ENCODE peak calls at places on chromosomes 4 and X, in four cellular contexts. One of them, this sample, is unnamed.

GRCh38 chrX:53990201-53990600 is 54.1 kb downstream of the PHF8 start:
- DNase-seq in endothelial cell of umbilical vein: no peak
- DNase-seq in fibroblast of lung: peak; percentile 4
- DNase-seq in PC-3: no peak
- DNase-seq in this sample: no peak

GRCh38 chr4:128648021-128648420 is 161.5 kb upstream of the JADE1 start:
- DNase-seq in endothelial cell of umbilical vein: no peak
- DNase-seq in fibroblast of lung: no peak
- DNase-seq in PC-3: no peak
- DNase-seq in this sample: no peak

GRCh38 chrX:31423575-31424284 is 351.9 kb upstream of the FTHL17 start:
- DNase-seq in endothelial cell of umbilical vein: peak; percentile 44
- DNase-seq in fibroblast of lung: peak; percentile 36
- DNase-seq in PC-3: peak; percentile 51
- DNase-seq in this sample: peak; percentile 58

GRCh38 chr4:34182346-34182745 is 2062.0 kb downstream of the ARAP2 start:
- DNase-seq in endothelial cell of umbilical vein: no peak
- DNase-seq in fibroblast of lung: peak; percentile 48
- DNase-seq in PC-3: no peak
- DNase-seq in this sample: peak; percentile 44

GRCh38 chr4:17761062-17761461 is 20.4 kb downstream of the FAM184B start:
- DNase-seq in endothelial cell of umbilical vein: no peak
- DNase-seq in fibroblast of lung: no peak
- DNase-seq in PC-3: no peak
- DNase-seq in this sample: no peak

GRCh38 chr4:107993969-107994368 is 4.3 kb downstream of the HADH start:
- DNase-seq in endothelial cell of umbilical vein: no peak
- DNase-seq in fibroblast of lung: no peak
- DNase-seq in PC-3: no peak
- DNase-seq in this sample: no peak

GRCh38 chrX:9670136-9670905 is 95.3 kb downstream of the GPR143 start:
- DNase-seq in endothelial cell of umbilical vein: peak; percentile 60
- DNase-seq in fibroblast of lung: peak; percentile 76
- DNase-seq in PC-3: no peak
- DNase-seq in this sample: peak; percentile 13

GRCh38 chr4:124432500-124432899 is 280.0 kb downstream of the ANKRD50 start:
- DNase-seq in endothelial cell of umbilical vein: peak; percentile 94
- DNase-seq in fibroblast of lung: peak; percentile 77
- DNase-seq in PC-3: peak; percentile 93
- DNase-seq in this sample: peak; percentile 37

DNA sequence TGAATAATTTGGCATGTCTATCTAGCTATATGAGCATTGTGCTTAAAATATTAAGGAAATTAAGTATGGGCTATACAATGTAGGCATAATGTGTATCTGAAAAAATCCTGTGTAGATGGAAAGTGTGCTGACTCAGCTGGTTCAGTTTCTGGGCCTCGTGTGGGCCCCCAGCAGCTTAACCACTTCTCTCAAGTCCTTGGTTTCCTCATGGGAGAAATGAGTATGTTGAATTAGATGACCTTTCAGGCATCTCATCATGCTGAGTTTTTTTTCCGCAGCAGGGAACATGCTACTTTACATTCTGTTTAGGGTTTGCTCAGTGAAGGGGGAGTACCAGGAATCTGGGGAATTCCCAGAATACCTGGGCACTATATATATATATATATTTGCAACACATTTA is 30.5 kb downstream of the RHOH start:
- DNase-seq in endothelial cell of umbilical vein: no peak
- DNase-seq in fibroblast of lung: no peak
- DNase-seq in PC-3: no peak
- DNase-seq in this sample: no peak
- H3K79me2 ChIP-seq in endothelial cell of umbilical vein: no peaks in the 10 kb centered on the region
- H3K79me2 ChIP-seq in fibroblast of lung: no peaks in the 10 kb centered on the region
- H3K79me2 ChIP-seq in PC-3: no peaks in the 10 kb centered on the region
- H3K79me2 ChIP-seq in this sample: no peaks in the 10 kb centered on the region

DNA sequence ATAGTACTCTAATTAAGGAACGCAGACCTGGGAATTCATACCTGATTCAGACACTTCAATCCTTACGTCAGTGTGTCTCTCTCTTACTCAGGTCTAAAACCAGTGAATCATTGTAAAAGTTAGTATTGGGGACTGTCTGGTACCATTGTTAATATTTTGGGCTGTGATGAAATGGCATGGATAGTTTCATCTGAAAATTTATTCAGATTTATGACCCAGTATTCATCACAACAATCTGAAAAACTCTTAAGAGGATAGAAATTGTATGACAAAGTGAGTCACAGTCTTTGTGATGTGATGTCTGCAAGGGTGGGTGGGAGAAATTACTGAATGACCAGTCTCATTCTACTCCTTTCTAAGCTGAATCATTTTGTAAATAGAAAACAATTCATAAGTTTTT is 10.3 kb downstream of the FGF2 start:
- DNase-seq in endothelial cell of umbilical vein: peak; percentile 46
- DNase-seq in fibroblast of lung: peak; percentile 71
- DNase-seq in PC-3: peak; percentile 72
- DNase-seq in this sample: peak; percentile 81
- H3K4me1 ChIP-seq in endothelial cell of umbilical vein: no peaks in the 10 kb centered on the region
- H3K4me1 ChIP-seq in fibroblast of lung: peaks cover 7% of the 10 kb centered on the region
- H3K4me1 ChIP-seq in PC-3: peaks cover 19% of the 10 kb centered on the region
- H3K4me1 ChIP-seq in this sample: peaks cover 95% of the 10 kb centered on the region

DNA sequence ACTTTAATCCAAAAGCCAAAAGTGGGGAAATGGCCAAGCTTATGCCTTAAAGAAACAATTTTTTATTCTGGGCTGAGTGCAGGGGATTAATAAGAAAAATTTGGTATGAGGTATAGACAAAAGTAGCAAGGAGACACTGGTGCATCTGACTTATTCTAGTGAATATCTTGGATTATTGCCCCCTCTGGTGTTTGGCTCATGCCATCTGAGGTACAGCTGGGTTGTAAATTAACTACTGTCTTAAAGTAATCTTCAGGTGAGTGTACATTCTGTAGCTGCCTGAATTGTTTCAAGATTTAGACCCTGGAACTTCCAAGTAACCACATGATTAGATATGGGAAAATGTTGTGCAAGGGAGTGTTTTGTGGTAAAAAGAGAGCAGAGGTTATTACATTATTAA is 988.7 kb downstream of the FAM133A start:
- DNase-seq in endothelial cell of umbilical vein: no peak
- DNase-seq in fibroblast of lung: no peak
- DNase-seq in PC-3: peak; percentile 12
- DNase-seq in this sample: no peak
- H3K79me2 ChIP-seq in endothelial cell of umbilical vein: no peaks in the 10 kb centered on the region
- H3K79me2 ChIP-seq in fibroblast of lung: no peaks in the 10 kb centered on the region
- H3K79me2 ChIP-seq in PC-3: no peaks in the 10 kb centered on the region
- H3K79me2 ChIP-seq in this sample: no peaks in the 10 kb centered on the region

GRCh38 chr4:186758929-186759682 is 35.5 kb upstream of the FAT1 start:
- DNase-seq in endothelial cell of umbilical vein: no peak
- DNase-seq in fibroblast of lung: no peak
- DNase-seq in PC-3: no peak
- DNase-seq in this sample: no peak

GRCh38 chr4:186759990-186760389 is 36.3 kb upstream of the FAT1 start:
- DNase-seq in endothelial cell of umbilical vein: no peak
- DNase-seq in fibroblast of lung: no peak
- DNase-seq in PC-3: no peak
- DNase-seq in this sample: no peak

GRCh38 chr4:186760576-186760975 is 36.9 kb upstream of the FAT1 start:
- DNase-seq in endothelial cell of umbilical vein: no peak
- DNase-seq in fibroblast of lung: peak; percentile 86
- DNase-seq in PC-3: peak; percentile 43
- DNase-seq in this sample: peak; percentile 88

GRCh38 chr4:186755550-186756519 is 32.2 kb upstream of the FAT1 start:
- DNase-seq in endothelial cell of umbilical vein: no peak
- DNase-seq in fibroblast of lung: no peak
- DNase-seq in PC-3: no peak
- DNase-seq in this sample: no peak

DNA sequence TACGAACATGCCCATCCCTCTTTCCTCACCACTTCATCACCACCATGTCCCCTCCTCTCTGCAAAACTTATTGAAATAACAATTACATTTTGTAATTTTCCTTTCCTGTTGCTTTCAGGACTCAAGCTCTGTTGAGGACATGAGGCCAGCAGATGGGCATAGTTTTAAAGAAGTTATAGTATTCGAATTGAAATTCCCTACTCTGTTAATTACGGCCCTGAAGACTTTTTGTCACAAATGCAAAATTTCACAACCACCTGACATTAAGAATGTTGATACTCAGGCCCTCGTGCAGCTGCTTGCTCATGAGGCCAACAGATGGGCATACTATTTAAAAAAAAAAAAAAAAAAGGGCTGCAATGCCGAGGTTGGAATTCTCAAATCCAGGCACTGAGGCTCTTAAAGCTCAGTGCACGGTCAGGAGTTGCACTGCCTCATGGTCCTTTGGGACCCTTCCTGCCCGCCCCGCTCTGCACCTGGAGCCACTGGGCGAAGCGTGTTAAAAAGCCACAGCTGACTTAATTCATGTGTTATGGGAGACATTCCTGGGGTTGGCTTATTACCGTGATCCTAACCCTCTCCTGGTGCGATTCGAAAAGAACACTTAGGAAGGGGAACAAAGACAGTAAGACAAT is 34.2 kb upstream of the FAT1 start:
- DNase-seq in endothelial cell of umbilical vein: no peak
- DNase-seq in fibroblast of lung: no peak
- DNase-seq in PC-3: no peak
- DNase-seq in this sample: peak; percentile 23
- H3K4me1 ChIP-seq in endothelial cell of umbilical vein: no peaks in the 10 kb centered on the region
- H3K4me1 ChIP-seq in fibroblast of lung: no peaks in the 10 kb centered on the region
- H3K4me1 ChIP-seq in PC-3: peaks cover 6% of the 10 kb centered on the region
- H3K4me1 ChIP-seq in this sample: peaks cover 8% of the 10 kb centered on the region

GRCh38 chr4:24570574-24571236 is 13.6 kb downstream of the DHX15 start:
- DNase-seq in endothelial cell of umbilical vein: no peak
- DNase-seq in fibroblast of lung: no peak
- DNase-seq in PC-3: no peak
- DNase-seq in this sample: no peak

GRCh38 chr4:24573582-24573981 is 10.8 kb downstream of the DHX15 start:
- DNase-seq in endothelial cell of umbilical vein: no peak
- DNase-seq in fibroblast of lung: no peak
- DNase-seq in PC-3: no peak
- DNase-seq in this sample: no peak

GRCh38 chr4:24570172-24570571 is 14.2 kb downstream of the DHX15 start:
- DNase-seq in endothelial cell of umbilical vein: no peak
- DNase-seq in fibroblast of lung: no peak
- DNase-seq in PC-3: no peak
- DNase-seq in this sample: no peak

GRCh38 chr4:24568425-24568824 is 15.9 kb downstream of the DHX15 start:
- DNase-seq in endothelial cell of umbilical vein: no peak
- DNase-seq in fibroblast of lung: no peak
- DNase-seq in PC-3: no peak
- DNase-seq in this sample: peak; percentile 72

DNA sequence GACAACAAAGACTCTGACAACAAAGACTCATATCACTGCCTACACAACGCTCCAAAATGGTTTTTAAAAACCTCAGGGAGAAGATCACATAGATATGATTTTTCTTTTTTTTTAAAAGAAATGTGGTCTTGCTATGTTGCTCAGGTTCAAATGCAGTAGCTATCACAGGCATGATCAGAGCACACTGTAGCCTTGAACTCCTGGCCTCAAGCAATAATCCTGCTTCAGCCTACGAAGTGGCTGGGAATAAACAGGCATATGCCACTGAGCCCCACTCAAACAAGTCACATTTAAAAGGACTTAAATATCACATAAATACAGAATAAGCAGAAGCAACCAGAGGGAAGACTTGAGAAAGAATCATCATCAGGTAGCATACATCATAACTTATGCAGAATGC is 14.7 kb downstream of the DHX15 start:
- DNase-seq in endothelial cell of umbilical vein: no peak
- DNase-seq in fibroblast of lung: no peak
- DNase-seq in PC-3: no peak
- DNase-seq in this sample: no peak
- H3K79me2 ChIP-seq in endothelial cell of umbilical vein: peaks cover 99% of the 10 kb centered on the region
- H3K79me2 ChIP-seq in fibroblast of lung: peaks cover 93% of the 10 kb centered on the region
- H3K79me2 ChIP-seq in PC-3: peaks cover 100% of the 10 kb centered on the region
- H3K79me2 ChIP-seq in this sample: peaks cover 100% of the 10 kb centered on the region

DNA sequence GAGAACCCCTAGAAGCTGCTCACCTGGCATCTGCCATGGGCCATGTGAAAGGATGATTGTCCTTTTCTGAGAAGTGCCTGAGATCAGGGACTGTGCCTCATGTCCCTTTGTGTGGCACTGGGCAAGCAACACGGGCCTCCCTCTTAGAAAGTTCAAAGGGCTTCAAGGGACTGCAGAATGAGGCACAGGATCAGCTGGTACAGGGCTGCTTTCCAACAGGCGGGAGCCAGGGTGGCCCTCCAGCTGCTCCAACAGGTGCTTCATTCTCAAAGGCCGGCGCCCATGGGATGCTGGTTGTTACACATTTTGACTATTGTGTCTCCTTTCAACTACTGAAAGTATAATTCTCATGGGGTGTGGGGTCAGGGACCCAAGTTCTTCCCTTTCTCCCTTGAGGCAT is 114.7 kb downstream of the ENPP6 start:
- DNase-seq in endothelial cell of umbilical vein: no peak
- DNase-seq in fibroblast of lung: no peak
- DNase-seq in PC-3: no peak
- DNase-seq in this sample: no peak
- H3K4me1 ChIP-seq in endothelial cell of umbilical vein: no peaks in the 10 kb centered on the region
- H3K4me1 ChIP-seq in fibroblast of lung: no peaks in the 10 kb centered on the region
- H3K4me1 ChIP-seq in PC-3: no peaks in the 10 kb centered on the region
- H3K4me1 ChIP-seq in this sample: no peaks in the 10 kb centered on the region